ENCODE peak calls at places on chromosomes 7 and 10, in nine cellular contexts. J is esophagus muscularis mucosa, D is left ventricle myocardium inferior, G is spleen, N is hepatocyte, C is cardiac muscle cell, R is astrocyte, P is trophoblast cell, U is stomach. Z is an unnamed sample.

GRCh38 chr10:86945361-86946214 is 11.8 kb downstream of the MMRN2 start:
- DNase-seq in J (no peak), D (peak; percentile 16), G (no peak), N (peak; percentile 52), C (peak; percentile 65), R (no peak), P (peak; percentile 56), U (peak; percentile 23), Z (peak; percentile 55)

GRCh38 chr7:26675143-26675887 is 189.1 kb downstream of the SKAP2 start:
- DNase-seq in J (no peak), D (no peak), G (no peak), N (no peak), C (no peak), R (peak; percentile 8), P (no peak), U (no peak), Z (no peak)

GRCh38 chr7:28957064-28957821 is 887 bp downstream of the TRIL start:
- DNase-seq in J (peak; percentile 91), D (peak; percentile 29), G (peak; percentile 79), N (peak; percentile 36), C (peak; percentile 66), R (no peak), P (no peak), U (no peak), Z (no peak)

GRCh38 chr7:15836041-15836440 is 149.6 kb upstream of the MEOX2 start:
- DNase-seq in J (no peak), D (no peak), G (no peak), N (no peak), C (no peak), R (peak; percentile 32), P (no peak), U (no peak), Z (no peak)

GRCh38 chr7:24227603-24228359 is 56.2 kb upstream of the NPY start:
- DNase-seq in J (peak; percentile 64), D (no peak), G (peak; percentile 70), N (no peak), C (no peak), R (no peak), P (no peak), U (no peak), Z (no peak)

GRCh38 chr7:3267928-3268690 is 32.9 kb upstream of the SDK1 start:
- DNase-seq in J (no peak), D (no peak), G (no peak), N (peak; percentile 33), C (no peak), R (peak; percentile 99), P (no peak), U (no peak), Z (no peak)

GRCh38 chr7:23476286-23477169 is 6.2 kb upstream of the IGF2BP3 start:
- DNase-seq in J (no peak), D (no peak), G (no peak), N (no peak), C (no peak), R (no peak), P (no peak), U (no peak), Z (no peak)

GRCh38 chr7:94906035-94906796 is 1.2 kb upstream of the PPP1R9A start:
- DNase-seq in J (no peak), D (no peak), G (no peak), N (peak; percentile 34), C (no peak), R (no peak), P (peak; percentile 50), U (no peak), Z (no peak)

GRCh38 chr7:151327659-151328058 is 14.0 kb upstream of the NUB1 start:
- DNase-seq in J (peak; percentile 31), D (no peak), G (no peak), N (no peak), C (no peak), R (no peak), P (no peak), U (no peak), Z (no peak)

GRCh38 chr7:129959480-129960332 is 6.9 kb upstream of the UBE2H start:
- DNase-seq in J (no peak), D (no peak), G (no peak), N (no peak), C (no peak), R (no peak), P (peak; percentile 60), U (no peak), Z (no peak)

GRCh38 chr10:79014796-79015195 is 54.0 kb upstream of the ZMIZ1 start:
- DNase-seq in J (no peak), D (no peak), G (peak; percentile 62), N (no peak), C (no peak), R (no peak), P (no peak), U (no peak), Z (no peak)

GRCh38 chr10:10923029-10923668 is 94.5 kb upstream of the CELF2 start:
- DNase-seq in J (peak; percentile 17), D (no peak), G (no peak), N (no peak), C (no peak), R (no peak), P (peak; percentile 6), U (no peak), Z (no peak)

GRCh38 chr7:6510476-6511133 is 40.7 kb downstream of the GRID2IP start:
- DNase-seq in J (no peak), D (no peak), G (no peak), N (no peak), C (no peak), R (no peak), P (no peak), U (no peak), Z (no peak)

GRCh38 chr7:6507906-6508305 is 43.4 kb downstream of the GRID2IP start:
- DNase-seq in J (no peak), D (no peak), G (no peak), N (no peak), C (no peak), R (no peak), P (no peak), U (no peak), Z (no peak)

GRCh38 chr7:6505685-6506559 is 45.3 kb downstream of the GRID2IP start:
- DNase-seq in J (no peak), D (no peak), G (no peak), N (no peak), C (no peak), R (no peak), P (no peak), U (no peak), Z (no peak)

GRCh38 chr7:6508950-6509349 is 42.3 kb downstream of the GRID2IP start:
- DNase-seq in J (no peak), D (no peak), G (no peak), N (no peak), C (no peak), R (no peak), P (no peak), U (no peak), Z (no peak)

DNA sequence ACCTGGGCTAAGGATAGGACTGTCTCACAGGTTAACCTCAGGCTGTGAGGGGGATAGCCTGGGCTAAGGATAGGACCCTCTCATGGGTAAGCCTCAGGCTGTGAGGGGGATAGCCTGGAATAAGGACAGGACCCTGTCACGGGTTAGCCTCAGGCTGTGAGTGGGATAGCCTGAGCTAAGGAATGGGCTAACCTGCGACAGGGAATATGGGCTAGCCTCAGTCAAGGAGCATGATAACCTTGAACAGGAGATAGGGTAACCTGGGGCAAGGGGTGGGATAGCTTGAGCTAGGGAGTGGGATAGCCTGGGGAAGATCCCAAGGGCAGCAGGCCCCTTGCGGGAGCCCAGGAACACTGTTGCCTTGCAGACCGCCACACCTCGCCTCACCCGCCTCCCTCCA is 42.7 kb downstream of the GRID2IP start:
- DNase-seq in J (no peak), D (no peak), G (no peak), N (no peak), C (no peak), R (no peak), P (no peak), U (no peak), Z (no peak)
- H3K4me3 ChIP-seq in J (no peak overlapping the region), D (no peak overlapping the region), G (no peak overlapping the region), N (no peak overlapping the region), C (no peak overlapping the region), R (no peak overlapping the region), P (no peak overlapping the region), U (no peak overlapping the region), Z (no peak overlapping the region)

GRCh38 chr10:112913661-112914287 is 36.3 kb upstream of the TCF7L2 start:
- DNase-seq in J (no peak), D (no peak), G (no peak), N (no peak), C (no peak), R (no peak), P (no peak), U (no peak), Z (no peak)
- H3K27me3 ChIP-seq in J (no peaks in the 10 kb centered on the region), D (no peaks in the 10 kb centered on the region), G (no peaks in the 10 kb centered on the region), N (no peaks in the 10 kb centered on the region), C (peaks cover 18% of the 10 kb centered on the region), R (no peaks in the 10 kb centered on the region), P (no peaks in the 10 kb centered on the region), U (no peaks in the 10 kb centered on the region), Z (no peaks in the 10 kb centered on the region)

GRCh38 chr7:138163800-138164199 is 87.5 kb downstream of the AKR1D1 start:
- DNase-seq in J (no peak), D (no peak), G (no peak), N (no peak), C (no peak), R (no peak), P (no peak), U (no peak), Z (no peak)
- H3K4me3 ChIP-seq in J (no peak overlapping the region), D (no peak overlapping the region), G (no peak overlapping the region), N (no peak overlapping the region), C (no peak overlapping the region), R (no peak overlapping the region), P (no peak overlapping the region), U (no peak overlapping the region), Z (no peak overlapping the region)

DNA sequence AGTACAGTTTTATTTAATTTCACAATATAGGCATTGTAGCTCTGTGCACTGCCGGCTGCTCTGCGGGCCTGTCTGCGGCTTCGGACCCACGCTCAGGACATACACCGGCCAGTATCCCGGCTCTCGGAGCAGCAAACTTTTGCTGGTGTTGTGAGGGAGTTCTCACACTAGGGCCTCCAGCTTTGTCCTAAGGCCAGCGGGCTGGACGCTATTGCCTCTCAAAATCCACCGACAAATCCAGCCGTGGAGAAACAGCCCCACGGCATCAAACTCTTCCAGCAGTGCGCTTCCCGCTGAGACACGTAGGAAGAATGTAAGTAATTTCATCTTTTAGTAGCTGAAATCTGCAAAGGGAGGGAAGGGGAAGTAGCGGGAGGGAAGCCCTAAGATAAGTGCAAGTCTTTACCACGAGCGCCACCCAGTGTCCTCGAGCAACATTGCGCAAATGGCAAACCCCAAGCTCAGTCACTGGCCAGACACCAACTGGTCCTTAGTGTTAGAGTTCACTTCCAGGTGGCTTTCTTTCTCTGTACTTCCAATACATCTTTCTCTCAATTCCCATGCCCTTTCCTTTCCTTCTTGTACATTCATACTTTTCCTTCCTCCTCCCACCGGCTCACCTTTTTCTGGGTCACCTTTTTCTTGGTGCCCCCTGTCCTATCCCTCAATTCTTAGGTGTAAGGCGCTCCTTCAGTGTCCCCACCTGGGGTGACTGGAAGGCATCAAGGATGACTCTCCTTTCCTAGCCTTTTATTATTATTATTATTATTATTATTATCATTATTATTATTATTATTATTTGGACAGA is 3.0 kb upstream of the DLX5 start:
- DNase-seq in J (peak; percentile 92), D (peak; percentile 62), G (peak; percentile 86), N (peak; percentile 90), C (peak; percentile 81), R (peak; percentile 63), P (peak; percentile 85), U (peak; percentile 77), Z (no peak)
- H3K27me3 ChIP-seq in J (peaks cover 32% of the 10 kb centered on the region), D (peaks cover 99% of the 10 kb centered on the region), G (peaks cover 69% of the 10 kb centered on the region), N (peaks cover 65% of the 10 kb centered on the region), C (peaks cover 91% of the 10 kb centered on the region), R (peaks cover 59% of the 10 kb centered on the region), P (no peaks in the 10 kb centered on the region), U (peaks cover 97% of the 10 kb centered on the region), Z (no peaks in the 10 kb centered on the region)

Z was measured in vagina.